ENCODE peak calls at places on chromosomes 2 and 18, in four cellular contexts. Z is HCT116, Y is K562, U is GM12878. A is an unnamed sample.

GRCh38 chr2:37973615-37974353 is 48.7 kb downstream of the RMDN2 start:
- DNase-seq in Y (no peak), Z (no peak), U (no peak), A (no peak)

GRCh38 chr2:49177194-49177593 is 22.9 kb upstream of the FSHR start:
- DNase-seq in U (no peak), Y (no peak), Z (no peak), A (peak)

GRCh38 chr18:25349131-25349925 is 2.6 kb downstream of the ZNF521 start:
- DNase-seq in U (no peak), Z (no peak), Y (no peak), A (peak)

GRCh38 chr18:59779979-59780378 is 82.8 kb upstream of the CCBE1 start:
- DNase-seq in Y (no peak), Z (no peak), U (no peak), A (no peak)

GRCh38 chr2:232997749-232998665 is 15.0 kb downstream of the NGEF start:
- DNase-seq in Z (no peak), U (no peak), Y (no peak), A (no peak)

GRCh38 chr2:170214309-170214902 is 36.5 kb downstream of the MYO3B start:
- DNase-seq in Z (no peak), Y (no peak), U (peak), A (peak)

GRCh38 chr2:232890536-232890895 is 20.5 kb downstream of the SNORC start:
- DNase-seq in U (no peak), Y (no peak), Z (no peak), A (no peak)

GRCh38 chr2:96524482-96525210 is 11.9 kb upstream of the ARID5A start:
- DNase-seq in Y (no peak), Z (no peak), U (no peak), A (no peak)

GRCh38 chr2:101616411-101616810 is 81.1 kb upstream of the MAP4K4 start:
- DNase-seq in Y (no peak), Z (no peak), U (no peak), A (no peak)

GRCh38 chr2:69143726-69144360 is 130.9 kb downstream of the ANTXR1 start:
- DNase-seq in Y (no peak), Z (no peak), U (no peak), A (no peak)

GRCh38 chr2:73374243-73374642 is 11.4 kb upstream of the ALMS1 start:
- DNase-seq in Z (no peak), Y (no peak), U (no peak), A (no peak)

GRCh38 chr18:48915621-48916425 is 34.9 kb downstream of the SMAD7 start:
- DNase-seq in Z (no peak), Y (no peak), U (no peak), A (no peak)

GRCh38 chr2:216134958-216135541 is 25.9 kb downstream of the XRCC5 start:
- DNase-seq in Y (no peak), Z (no peak), U (no peak), A (no peak)

GRCh38 chr2:38315707-38316333 is 61.3 kb downstream of the ATL2 start:
- DNase-seq in Z (peak), U (peak), Y (peak), A (no peak)

GRCh38 chr2:119579457-119580295 is 35.4 kb downstream of the CFAP221 start:
- DNase-seq in U (no peak), Z (no peak), Y (no peak), A (no peak)

GRCh38 chr2:197813093-197813787 is 8.8 kb downstream of the PLCL1 start:
- DNase-seq in U (no peak), Y (peak), Z (peak), A (no peak)

GRCh38 chr2:222627764-222628163 is 28.1 kb downstream of the FARSB start:
- DNase-seq in Z (no peak), Y (no peak), U (no peak), A (no peak)

GRCh38 chr2:26532301-26533250 is 54.7 kb upstream of the OTOF start:
- DNase-seq in Z (no peak), U (no peak), Y (no peak), A (no peak)

GRCh38 chr18:44837491-44838185 is 156.9 kb downstream of the SETBP1 start:
- DNase-seq in Y (no peak), U (no peak), Z (no peak), A (no peak)

GRCh38 chr2:66897181-66897580 is 462.3 kb downstream of the MEIS1 start:
- DNase-seq in Z (no peak), Y (no peak), U (no peak), A (no peak)

GRCh38 chr2:40404500-40404899 is 47.4 kb downstream of the SLC8A1 start:
- DNase-seq in Z (no peak), U (no peak), Y (no peak), A (no peak)

GRCh38 chr2:40405440-40405839 is 46.5 kb downstream of the SLC8A1 start:
- DNase-seq in U (no peak), Y (no peak), Z (no peak), A (no peak)

GRCh38 chr2:40400336-40400953 is 51.4 kb downstream of the SLC8A1 start:
- DNase-seq in U (no peak), Y (no peak), Z (no peak), A (no peak)

GRCh38 chr2:40403233-40403841 is 48.6 kb downstream of the SLC8A1 start:
- DNase-seq in U (no peak), Y (no peak), Z (no peak), A (no peak)

DNA sequence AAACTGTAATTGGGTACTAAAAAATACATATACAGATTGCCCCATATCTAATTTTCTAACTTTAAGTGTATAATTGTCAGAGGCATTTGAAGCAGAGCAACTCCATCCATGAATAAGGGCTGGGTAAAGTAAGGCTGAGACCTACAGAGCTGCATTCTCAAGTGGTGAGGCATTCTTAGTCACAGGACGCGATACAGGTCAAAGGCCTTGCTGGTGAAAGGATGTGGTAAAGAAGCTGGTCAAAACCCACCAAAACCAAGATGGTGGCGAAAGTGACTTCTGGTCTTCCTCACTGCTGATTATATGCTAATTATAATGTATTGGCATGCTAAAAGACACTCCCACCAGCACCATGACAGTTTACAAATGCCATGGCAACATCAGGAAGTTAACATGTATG is 50.0 kb downstream of the SLC8A1 start:
- DNase-seq in U (no peak), Y (no peak), Z (peak), A (no peak)
- TF ChIP-seq EGR1 in U (no peak), Y (no peak), Z (peak), A (no peak)

GRCh38 chr2:60486067-60486466 is 67.4 kb downstream of the BCL11A start:
- DNase-seq in Y (no peak), U (no peak), Z (no peak), A (no peak)

GRCh38 chr2:60485550-60485949 is 67.9 kb downstream of the BCL11A start:
- DNase-seq in Y (no peak), U (no peak), Z (no peak), A (no peak)

GRCh38 chr2:60483400-60483799 is 70.1 kb downstream of the BCL11A start:
- DNase-seq in U (no peak), Y (no peak), Z (no peak), A (no peak)

GRCh38 chr2:60485055-60485454 is 68.4 kb downstream of the BCL11A start:
- DNase-seq in Y (no peak), U (no peak), Z (no peak), A (no peak)

DNA sequence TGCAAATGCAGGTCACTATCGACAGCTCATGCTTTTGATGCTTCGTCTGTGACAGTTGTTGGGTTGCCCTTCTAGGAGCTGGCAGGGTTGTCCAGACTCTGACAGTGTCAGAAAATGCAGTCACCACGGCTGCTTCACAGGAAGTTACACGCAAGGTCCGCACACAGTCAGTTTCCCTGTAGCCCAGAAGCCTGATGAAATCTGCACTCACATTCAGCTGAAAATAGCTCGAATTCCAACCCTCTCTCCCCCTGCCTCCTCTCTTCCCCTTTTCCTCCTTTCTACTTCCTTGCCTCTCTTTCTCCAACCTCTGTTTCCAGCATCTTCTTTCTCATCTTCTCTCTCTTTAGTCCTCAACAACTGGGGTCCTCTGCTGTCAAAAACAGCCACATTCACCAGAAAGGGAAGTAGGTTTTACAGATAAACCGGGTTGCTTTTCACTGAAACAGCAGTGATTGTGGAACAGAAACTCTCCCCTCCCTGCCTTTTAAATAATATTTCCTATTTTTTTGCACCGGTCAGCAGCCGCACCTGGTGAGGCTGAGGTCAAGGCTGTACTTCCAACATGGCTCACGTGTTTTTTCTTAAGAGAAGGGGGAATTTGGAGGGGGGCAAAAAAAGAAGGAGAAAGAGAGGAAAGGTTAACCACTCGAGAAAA is 69.2 kb downstream of the BCL11A start:
- DNase-seq in U (no peak), Y (no peak), Z (no peak), A (no peak)
- TF ChIP-seq JUND in U (no peak), Y (no peak), Z (no peak), A (no peak)

DNA sequence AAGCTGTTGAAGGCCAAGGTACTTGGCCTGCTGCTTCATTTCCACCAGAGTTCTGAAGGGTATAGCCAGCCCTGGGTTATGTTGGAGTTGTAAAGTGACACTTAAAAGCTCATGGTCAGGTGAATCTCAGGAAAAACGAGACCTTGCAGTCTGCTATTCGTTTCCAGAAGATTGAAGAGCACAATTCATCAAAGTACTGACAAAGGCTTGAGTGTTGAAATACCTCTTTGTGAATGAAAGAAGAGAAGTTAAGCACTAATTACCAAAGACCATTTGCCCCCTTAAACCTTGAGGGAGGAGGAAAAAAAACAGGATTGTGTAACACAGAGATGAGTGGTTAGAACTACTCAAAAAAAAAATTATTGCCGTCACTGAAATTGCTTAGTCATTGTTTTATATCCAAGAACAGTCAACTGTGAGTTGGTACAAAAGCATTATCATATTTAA is 48.6 kb downstream of the MAP2 start:
- DNase-seq in U (no peak), Z (no peak), Y (no peak), A (no peak)
- TF ChIP-seq EGR1 in U (no peak), Z (no peak), Y (no peak), A (no peak)

DNA sequence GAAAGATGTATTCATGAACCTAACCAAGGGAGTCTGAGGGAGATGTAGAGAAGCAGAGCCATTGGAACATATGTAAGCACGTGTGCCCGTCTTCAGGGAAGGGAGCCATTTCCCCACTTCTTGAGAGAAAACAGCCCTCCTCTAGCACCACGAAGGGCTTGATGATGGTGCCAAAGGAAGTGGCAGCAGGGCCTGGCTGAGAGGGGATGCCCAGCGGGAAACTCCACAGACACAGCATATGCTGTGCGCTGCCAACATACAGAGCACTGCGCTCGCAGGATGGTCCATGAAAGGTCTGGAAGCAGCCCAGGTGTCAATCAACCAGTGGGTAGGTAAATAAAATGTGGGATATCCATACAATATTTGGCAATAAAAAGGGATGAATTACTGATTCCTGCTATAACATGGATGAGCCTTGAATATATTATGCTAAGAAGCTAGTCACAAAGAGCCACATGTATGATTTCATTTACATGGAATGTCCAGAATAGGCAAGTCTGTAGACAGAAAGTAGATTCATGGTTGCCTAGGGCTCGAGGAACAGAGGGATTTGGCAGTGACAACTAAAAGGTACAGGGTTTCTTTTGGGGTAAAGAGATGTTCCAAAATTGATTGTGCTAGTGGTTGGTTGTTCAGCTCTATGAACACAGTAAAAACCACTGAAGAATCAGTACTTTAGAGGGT is 16.1 kb downstream of the TMEM247 start:
- DNase-seq in Z (no peak), Y (no peak), U (no peak), A (no peak)
- TF ChIP-seq JUND in Z (no peak), Y (no peak), U (no peak), A (no peak)